ENCODE peak calls at places on chromosomes 16 and 17, in five cellular contexts. X, E, C, F and R are unnamed samples.

GRCh38 chr16:2236362-2237075 is at the start of gene DNASE1L2:
- DNase-seq in E (no peak), C (no peak), X (no peak), F (no peak), R (no peak)

GRCh38 chr16:70614208-70614951 is 32.0 kb upstream of the IL34 start:
- DNase-seq in C (no peak), E (no peak), X (no peak), F (no peak), R (no peak)

GRCh38 chr17:40557531-40558299 is 7.6 kb downstream of the CCR7 start:
- DNase-seq in F (no peak), C (peak), E (no peak), X (no peak), R (peak)

GRCh38 chr17:59366773-59367656 is 35.6 kb downstream of the YPEL2 start:
- DNase-seq in C (no peak), F (no peak), X (no peak), E (no peak), R (no peak)

GRCh38 chr17:2123467-2124251 is 68.8 kb downstream of the HIC1 start:
- DNase-seq in C (no peak), F (no peak), X (no peak), E (no peak), R (no peak)

GRCh38 chr17:75109047-75109406 is 742 bp upstream of the ARMC7 start:
- DNase-seq in X (no peak), F (no peak), E (no peak), C (no peak), R (no peak)

GRCh38 chr16:12099451-12100123 is 123.1 kb downstream of the SNX29 start:
- DNase-seq in F (no peak), E (no peak), X (no peak), C (no peak), R (no peak)

GRCh38 chr17:77193653-77194052 is 52.9 kb downstream of the SEC14L1 start:
- DNase-seq in X (no peak), C (no peak), F (no peak), E (no peak), R (no peak)

GRCh38 chr17:65394811-65395472 is 166.5 kb downstream of the AXIN2 start:
- DNase-seq in C (no peak), X (no peak), E (no peak), F (no peak), R (no peak)

GRCh38 chr16:88833086-88833485 is 21.4 kb upstream of the APRT start:
- DNase-seq in X (no peak), E (no peak), F (no peak), C (no peak), R (no peak)

GRCh38 chr16:89491238-89491869 is 993 bp upstream of the ANKRD11 start:
- DNase-seq in E (no peak), C (no peak), F (no peak), X (no peak), R (no peak)

GRCh38 chr16:89026121-89026612 is 49.2 kb upstream of the CBFA2T3 start:
- DNase-seq in X (no peak), C (no peak), F (no peak), E (no peak), R (no peak)

GRCh38 chr16:11666108-11667055 is 1.9 kb upstream of the SNN start:
- DNase-seq in X (no peak), F (no peak), C (no peak), E (no peak), R (no peak)

GRCh38 chr16:65698943-65699342 is 577.1 kb upstream of the CDH11 start:
- DNase-seq in E (no peak), X (peak), C (no peak), F (peak), R (no peak)

GRCh38 chr17:79849953-79850352 is 10.7 kb upstream of the CBX4 start:
- DNase-seq in F (no peak), C (no peak), E (no peak), X (no peak), R (no peak)

GRCh38 chr16:1997591-1998359 is 8.0 kb downstream of the SYNGR3 start:
- DNase-seq in C (no peak), E (no peak), X (no peak), F (no peak), R (no peak)

GRCh38 chr16:66275795-66276428 is 90.6 kb upstream of the CDH5 start:
- DNase-seq in F (no peak), E (no peak), X (no peak), C (no peak), R (no peak)

GRCh38 chr17:31509095-31509804 is 117.8 kb downstream of the RAB11FIP4 start:
- DNase-seq in X (no peak), C (no peak), E (no peak), F (no peak), R (no peak)

GRCh38 chr17:29176500-29177351 is 3.5 kb downstream of the MYO18A start:
- DNase-seq in X (no peak), E (no peak), F (no peak), C (no peak), R (peak)

GRCh38 chr16:81885976-81886586 is 107.0 kb downstream of the PLCG2 start:
- DNase-seq in C (no peak), X (no peak), F (no peak), E (no peak), R (no peak)

GRCh38 chr16:58042886-58043515 is 17.4 kb downstream of the MMP15 start:
- DNase-seq in F (no peak), C (no peak), X (no peak), E (no peak), R (no peak)

GRCh38 chr17:10673318-10673717 is 16.2 kb upstream of the MYH3 start:
- DNase-seq in F (no peak), C (no peak), E (no peak), X (no peak), R (no peak)

GRCh38 chr17:72205357-72205756 is 84.5 kb downstream of the SOX9 start:
- DNase-seq in E (no peak), F (no peak), C (no peak), X (no peak), R (no peak)

GRCh38 chr17:33389506-33390141 is 96.5 kb upstream of the ASIC2 start:
- DNase-seq in F (no peak), C (no peak), E (no peak), X (no peak), R (no peak)

GRCh38 chr17:9484789-9485188 is 90.8 kb downstream of the STX8 start:
- DNase-seq in E (no peak), C (no peak), F (no peak), X (no peak), R (no peak)

GRCh38 chr17:2064511-2064910 is 9.6 kb downstream of the HIC1 start:
- DNase-seq in F (no peak), X (no peak), E (no peak), C (no peak), R (no peak)